ENCODE peak calls at places on chromosomes 6 and 20, in eight cellular contexts. A is aorta, X is heart left ventricle, Y is fibroblast of lung, G is cardiac fibroblast, S is mammary epithelial cell, V is astrocyte of the spinal cord, M is left ventricle myocardium inferior. D is an unnamed sample.

GRCh38 chr6:135675862-135676261 is 175.6 kb upstream of the PDE7B start:
- DNase-seq in M (no peak), A (no peak), S (peak), G (peak), V (peak), X (no peak), Y (peak), D (peak)

GRCh38 chr6:17870302-17871168 is 116.9 kb downstream of the KIF13A start:
- DNase-seq in S (no peak), V (no peak), M (no peak), A (no peak), Y (no peak), X (no peak), G (no peak), D (no peak)

GRCh38 chr6:30749554-30750378 is 5.4 kb upstream of the IER3 start:
- DNase-seq in X (no peak), Y (no peak), G (no peak), S (peak), V (no peak), M (no peak), A (no peak), D (no peak)

GRCh38 chr20:9071976-9072726 is 3.3 kb downstream of the PLCB4 start:
- DNase-seq in X (no peak), Y (no peak), S (no peak), G (no peak), M (no peak), V (no peak), A (no peak), D (no peak)

GRCh38 chr6:158649289-158650143 is at the start of gene SYTL3:
- DNase-seq in M (no peak), G (peak), S (peak), V (peak), X (peak), Y (peak), A (peak), D (peak)

GRCh38 chr20:47681977-47682812 is 103.1 kb downstream of the SULF2 start:
- DNase-seq in A (no peak), S (no peak), M (peak), X (peak), Y (peak), G (peak), V (no peak), D (peak)

GRCh38 chr20:53365676-53366075 is 228.0 kb downstream of the ZNF217 start:
- DNase-seq in X (no peak), V (no peak), G (no peak), S (no peak), A (no peak), M (no peak), Y (no peak), D (no peak)

GRCh38 chr6:142381845-142382378 is 80.1 kb downstream of the ADGRG6 start:
- DNase-seq in V (no peak), Y (no peak), S (no peak), X (no peak), G (no peak), A (no peak), M (no peak), D (no peak)

GRCh38 chr6:35722121-35722761 is 14.6 kb upstream of the ARMC12 start:
- DNase-seq in A (no peak), M (peak), S (no peak), Y (peak), X (no peak), G (no peak), V (no peak), D (no peak)

GRCh38 chr6:25008707-25009106 is 72.9 kb upstream of the RIPOR2 start:
- DNase-seq in S (no peak), A (no peak), X (no peak), G (no peak), Y (no peak), M (no peak), V (no peak), D (no peak)

GRCh38 chr20:10670521-10671220 is 3.1 kb downstream of the JAG1 start:
- DNase-seq in M (no peak), S (no peak), X (no peak), V (peak), G (peak), A (no peak), Y (peak), D (no peak)

GRCh38 chr6:31883699-31884098 is 4.9 kb upstream of the SLC44A4 start:
- DNase-seq in A (no peak), X (no peak), G (no peak), Y (no peak), V (no peak), M (no peak), S (no peak), D (no peak)

GRCh38 chr6:15351631-15352030 is 105.8 kb downstream of the JARID2 start:
- DNase-seq in X (no peak), Y (peak), V (peak), S (peak), G (peak), M (peak), A (peak), D (no peak)

GRCh38 chr20:38692436-38693411 is 31.6 kb upstream of the SLC32A1 start:
- DNase-seq in S (peak), G (peak), M (peak), Y (peak), V (peak), A (peak), X (no peak), D (peak)

GRCh38 chr6:41801380-41801779 is 13.9 kb downstream of the TOMM6 start:
- DNase-seq in Y (peak), M (no peak), X (no peak), G (peak), A (no peak), V (peak), S (no peak), D (peak)

GRCh38 chr6:21352131-21352530 is 241.4 kb upstream of the SOX4 start:
- DNase-seq in A (no peak), Y (no peak), M (no peak), G (no peak), V (no peak), S (no peak), X (no peak), D (no peak)

GRCh38 chr6:1516742-1517520 is 92.8 kb upstream of the FOXC1 start:
- DNase-seq in G (no peak), Y (no peak), A (no peak), X (no peak), S (no peak), M (no peak), V (no peak), D (no peak)

GRCh38 chr20:58697201-58697866 is 4.7 kb downstream of the NPEPL1 start:
- DNase-seq in A (no peak), V (no peak), Y (no peak), M (peak), G (no peak), S (no peak), X (peak), D (peak)

DNA sequence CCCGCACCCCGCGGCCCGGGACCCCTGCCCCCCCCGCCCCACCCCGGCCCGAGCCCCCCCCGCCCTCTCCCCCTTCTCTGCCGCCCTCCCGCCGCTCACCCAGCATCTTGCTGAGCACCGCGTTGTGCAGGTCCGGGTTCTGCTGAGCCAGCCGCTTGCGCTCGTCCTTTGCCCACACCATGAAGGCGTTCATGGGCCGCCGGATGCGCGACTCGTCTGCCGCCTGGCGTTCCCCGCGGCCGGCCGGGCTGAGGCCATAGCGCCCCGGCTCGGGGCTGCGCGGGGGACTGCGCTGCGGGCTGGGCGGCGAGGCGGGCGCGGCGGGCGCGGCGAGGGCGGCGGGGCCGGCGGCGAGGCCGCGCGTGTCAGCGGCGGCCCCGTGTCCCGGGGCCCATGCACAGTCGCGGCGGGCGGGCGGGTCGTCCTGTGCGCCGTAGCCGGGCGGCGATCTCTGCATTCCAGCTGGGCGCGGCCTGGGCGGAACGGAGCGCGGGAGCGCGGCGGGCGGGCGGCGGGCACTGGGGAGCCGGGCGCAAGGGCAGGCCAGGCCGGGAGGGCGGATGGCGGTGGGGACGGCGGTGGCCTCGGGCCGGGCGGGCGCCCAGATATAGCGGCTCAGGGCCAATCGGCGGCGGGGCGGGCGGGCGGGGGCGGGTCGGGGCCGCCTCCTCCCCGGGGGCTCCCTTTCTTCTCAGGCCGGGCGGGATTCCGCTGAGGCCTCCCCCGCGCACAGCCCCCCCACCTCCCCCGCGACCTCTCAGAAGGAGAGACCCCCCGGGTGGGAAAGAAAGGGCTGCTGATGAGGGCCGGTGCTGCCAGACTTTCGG is at the start of gene SOX18:
- DNase-seq in A (no peak), G (peak), M (peak), Y (peak), V (no peak), X (no peak), S (no peak), D (peak)
- H3K4me3 ChIP-seq in A (no peak), G (no peak), M (peak), Y (no peak), V (no peak), X (peak), S (no peak), D (peak)

DNA sequence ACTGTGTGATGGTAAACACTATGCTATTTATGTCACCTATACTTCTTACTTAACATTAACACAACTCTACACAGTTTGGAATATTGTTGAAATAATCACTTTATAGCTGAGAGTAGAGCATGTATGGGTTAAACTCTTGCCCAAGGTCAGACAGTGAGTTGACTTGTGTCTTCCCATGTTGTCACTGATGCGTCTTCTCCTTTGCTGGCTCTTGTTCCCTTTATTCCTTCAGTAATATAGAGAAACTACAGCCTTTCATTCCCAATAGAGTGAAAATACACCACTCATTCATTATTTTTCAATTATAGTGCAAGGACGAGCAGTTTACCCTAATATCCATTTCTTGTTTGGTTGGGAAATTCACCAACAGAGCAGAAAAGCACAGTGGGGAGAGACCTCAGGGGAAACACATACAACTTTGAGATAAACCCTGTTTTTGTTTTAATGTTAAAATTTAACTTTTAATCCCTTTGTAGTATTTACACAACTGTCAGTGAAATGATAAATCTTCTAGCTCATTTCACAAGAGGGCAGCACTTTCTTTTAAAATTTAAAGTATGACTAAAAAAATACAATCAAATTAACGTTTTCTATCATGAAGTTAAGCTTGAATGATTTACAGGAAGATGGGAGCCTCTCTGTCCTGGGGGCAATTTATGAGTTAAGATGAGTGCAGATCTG is 363.0 kb downstream of the UTRN start:
- DNase-seq in X (no peak), M (no peak), A (no peak), S (no peak), V (no peak), G (no peak), Y (no peak), D (no peak)
- H3K4me3 ChIP-seq in X (no peak), M (no peak), A (no peak), S (no peak), V (no peak), G (no peak), Y (no peak), D (no peak)

GRCh38 chr20:33551778-33552177 is 61.9 kb downstream of the CBFA2T2 start:
- DNase-seq in Y (peak), M (no peak), A (no peak), S (no peak), G (peak), V (no peak), X (no peak), D (no peak)

GRCh38 chr20:33552519-33552918 is 62.6 kb downstream of the CBFA2T2 start:
- DNase-seq in A (no peak), M (no peak), S (no peak), V (no peak), Y (no peak), X (no peak), G (no peak), D (no peak)

GRCh38 chr20:33545763-33546162 is 55.9 kb downstream of the CBFA2T2 start:
- DNase-seq in M (no peak), A (no peak), G (no peak), S (no peak), Y (no peak), X (no peak), V (no peak), D (no peak)

GRCh38 chr20:33554914-33555420 is 65.1 kb downstream of the CBFA2T2 start:
- DNase-seq in G (peak), Y (peak), M (no peak), V (peak), A (no peak), X (no peak), S (peak), D (peak)

DNA sequence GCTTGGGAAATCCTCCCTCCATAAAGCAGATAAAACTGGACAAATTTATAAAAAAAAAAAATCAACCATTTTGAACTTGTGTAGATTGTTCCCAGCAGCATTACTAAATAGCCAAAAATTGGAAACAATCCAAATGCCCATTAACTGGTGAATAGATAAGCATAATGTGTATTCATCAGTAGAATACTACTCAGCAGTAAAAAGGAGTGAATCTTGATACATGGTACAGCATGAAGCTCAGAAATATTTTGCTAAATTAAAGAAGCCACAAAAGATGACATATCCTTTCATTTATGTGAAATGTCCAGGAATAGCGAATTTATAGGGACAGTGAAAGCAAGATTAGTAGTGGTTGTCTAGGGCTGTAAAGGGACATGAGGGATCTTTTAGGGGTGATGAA is 59.3 kb downstream of the CBFA2T2 start:
- DNase-seq in V (no peak), S (no peak), G (no peak), A (no peak), X (no peak), M (no peak), Y (no peak), D (peak)
- H3K4me3 ChIP-seq in V (no peak), S (no peak), G (no peak), A (no peak), X (no peak), M (no peak), Y (no peak), D (no peak)

GRCh38 chr6:128521302-128521632 is 868 bp upstream of the PTPRK start:
- DNase-seq in V (no peak), G (peak), S (no peak), A (no peak), Y (peak), M (no peak), X (no peak), D (no peak)
- H3K4me3 ChIP-seq in V (peak), G (peak), S (peak), A (peak), Y (peak), M (peak), X (peak), D (peak)

DNA sequence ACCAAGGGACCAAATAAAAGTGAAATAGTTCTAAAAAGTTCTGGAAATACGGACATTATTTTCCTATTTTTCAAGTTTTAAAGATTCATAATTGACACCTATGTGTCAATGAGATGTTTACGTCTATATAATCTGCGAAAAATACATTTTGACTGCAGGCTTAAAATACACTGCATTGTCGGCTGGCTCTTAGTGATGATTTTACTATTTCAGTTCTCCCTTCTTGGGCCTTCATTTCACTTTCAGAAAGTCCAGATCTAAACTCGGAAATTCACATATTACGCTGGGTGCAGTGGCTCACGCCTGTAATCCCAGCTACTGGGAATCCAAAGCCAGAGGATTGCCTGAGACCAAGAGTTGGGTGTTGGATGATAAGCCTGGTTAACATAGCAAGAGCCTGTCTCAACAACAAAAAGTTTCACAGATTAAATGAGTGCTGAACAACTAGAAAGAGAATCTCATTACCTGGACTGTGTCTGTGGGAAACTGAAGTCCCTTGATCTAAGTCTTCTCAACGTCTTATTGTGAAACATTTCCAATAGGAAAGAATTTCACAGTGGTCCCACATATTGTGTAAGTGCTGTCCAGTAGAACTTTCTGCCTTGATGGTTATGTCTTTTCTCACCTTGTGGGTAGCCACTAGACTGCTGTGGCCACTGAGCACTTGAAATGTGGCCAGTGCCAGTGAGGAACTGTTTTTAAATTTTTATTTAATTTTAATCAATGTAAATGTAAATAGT is 1.8 kb downstream of the GINM1 start:
- DNase-seq in Y (no peak), G (no peak), X (no peak), V (no peak), A (no peak), S (no peak), M (no peak), D (no peak)
- H3K4me3 ChIP-seq in Y (no peak), G (no peak), X (no peak), V (no peak), A (no peak), S (no peak), M (peak), D (no peak)

DNA sequence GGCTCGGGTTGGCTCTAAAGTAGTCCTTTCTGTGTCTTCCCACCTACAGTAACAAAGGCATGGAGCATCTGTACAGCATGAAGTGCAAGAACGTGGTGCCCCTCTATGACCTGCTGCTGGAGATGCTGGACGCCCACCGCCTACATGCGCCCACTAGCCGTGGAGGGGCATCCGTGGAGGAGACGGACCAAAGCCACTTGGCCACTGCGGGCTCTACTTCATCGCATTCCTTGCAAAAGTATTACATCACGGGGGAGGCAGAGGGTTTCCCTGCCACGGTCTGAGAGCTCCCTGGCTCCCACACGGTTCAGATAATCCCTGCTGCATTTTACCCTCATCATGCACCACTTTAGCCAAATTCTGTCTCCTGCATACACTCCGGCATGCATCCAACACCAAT is 291.2 kb downstream of the ESR1 start:
- DNase-seq in Y (no peak), X (no peak), G (no peak), A (no peak), S (no peak), M (no peak), V (no peak), D (no peak)
- H3K4me3 ChIP-seq in Y (no peak), X (no peak), G (no peak), A (no peak), S (no peak), M (no peak), V (no peak), D (no peak)